ENCODE peak calls at places on chromosomes 4 and X, in seven cellular contexts. I is heart left ventricle; C is GM23248; G is spleen; Z is naive thymus-derived CD4-positive, alpha-beta T cell; J is A673; P is CD4-positive, alpha-beta memory T cell. A is an unnamed sample. For H3K4me1 and H3K27me3, the result is how much of the 10 kb centered on the place peaks cover.

GRCh38 chr4:25563071-25563564 is 92.5 kb upstream of the SLC34A2 start:
- DNase-seq in I (no peak), P (no peak), Z (no peak), C (no peak), G (no peak), J (no peak), A (no peak)

GRCh38 chr4:21013501-21013900 is 313.2 kb downstream of the PACRGL start:
- DNase-seq in I (no peak), J (no peak), C (no peak), Z (no peak), P (no peak), G (no peak), A (no peak)

GRCh38 chrX:68717196-68717595 is 69.7 kb downstream of the STARD8 start:
- DNase-seq in C (no peak), G (peak), Z (no peak), P (no peak), I (no peak), J (no peak), A (no peak)

GRCh38 chr4:99459546-99460042 is 24.5 kb upstream of the ADH7 start:
- DNase-seq in I (no peak), P (no peak), Z (no peak), J (no peak), G (no peak), C (no peak), A (no peak)

GRCh38 chr4:8585721-8586161 is 5.5 kb downstream of the GPR78 start:
- DNase-seq in Z (no peak), I (peak), J (no peak), G (peak), C (no peak), P (no peak), A (no peak)

GRCh38 chrX:43573441-43574015 is 82.6 kb upstream of the MAOA start:
- DNase-seq in I (no peak), P (no peak), C (no peak), G (no peak), J (no peak), Z (no peak), A (no peak)

GRCh38 chr4:17336524-17336941 is 175.4 kb downstream of the QDPR start:
- DNase-seq in I (no peak), J (no peak), Z (peak), P (peak), G (peak), C (no peak), A (peak)

GRCh38 chr4:173152104-173152503 is 16.5 kb upstream of the GALNT7 start:
- DNase-seq in G (no peak), J (no peak), C (no peak), P (no peak), I (no peak), Z (no peak), A (no peak)

GRCh38 chrX:107565916-107566602 is 62.3 kb upstream of the PRPS1 start:
- DNase-seq in G (no peak), I (no peak), Z (no peak), P (no peak), J (peak), C (peak), A (no peak)

GRCh38 chr4:150722908-150723362 is 141.0 kb downstream of the MAB21L2 start:
- DNase-seq in J (peak), G (no peak), P (no peak), C (peak), I (peak), Z (no peak), A (no peak)

GRCh38 chrX:56564182-56564885 is 907 bp downstream of the UBQLN2 start:
- DNase-seq in Z (peak), G (peak), C (peak), I (peak), J (peak), P (peak), A (no peak)

GRCh38 chr4:40572692-40573287 is 56.9 kb downstream of the RBM47 start:
- DNase-seq in J (no peak), I (no peak), C (no peak), G (no peak), P (no peak), Z (no peak), A (no peak)

GRCh38 chr4:1410491-1411325 is 4.5 kb upstream of the NKX1-1 start:
- DNase-seq in C (peak), P (no peak), G (no peak), Z (peak), I (peak), J (peak), A (no peak)

GRCh38 chr4:106371166-106371565 is 2.6 kb upstream of the GIMD1 start:
- DNase-seq in J (no peak), Z (no peak), G (no peak), P (no peak), I (no peak), C (no peak), A (no peak)

GRCh38 chr4:157572951-157573350 is 352.4 kb downstream of the GRIA2 start:
- DNase-seq in G (no peak), J (no peak), C (no peak), I (no peak), P (no peak), Z (no peak), A (no peak)

GRCh38 chrX:120446503-120446902 is 22.6 kb downstream of the LAMP2 start:
- DNase-seq in G (no peak), J (peak), P (no peak), Z (no peak), C (peak), I (no peak), A (no peak)

GRCh38 chrX:153974726-153975286 is 2.3 kb downstream of the TMEM187 start:
- DNase-seq in I (no peak), J (no peak), G (peak), C (no peak), Z (no peak), P (no peak), A (no peak)

GRCh38 chrX:87392369-87392768 is 125.2 kb upstream of the KLHL4 start:
- DNase-seq in I (no peak), P (no peak), Z (no peak), J (no peak), G (no peak), C (no peak), A (no peak)

GRCh38 chrX:88655460-88655859 is 91.6 kb upstream of the CPXCR1 start:
- DNase-seq in C (no peak), G (no peak), I (no peak), P (no peak), J (no peak), Z (no peak), A (no peak)

GRCh38 chr4:124737619-124738018 is 25.1 kb upstream of the ANKRD50 start:
- DNase-seq in C (peak), P (no peak), J (no peak), I (no peak), Z (no peak), G (no peak), A (no peak)

GRCh38 chrX:32525234-32525633 is 686.1 kb downstream of the DMD start:
- DNase-seq in I (no peak), Z (no peak), G (no peak), P (no peak), J (no peak), C (no peak), A (no peak)

GRCh38 chr4:173537628-173538147 is 7.7 kb upstream of the HAND2 start:
- DNase-seq in Z (no peak), I (peak), P (no peak), J (no peak), G (no peak), C (peak), A (no peak)

GRCh38 chr4:116092961-116093360 is 979.5 kb upstream of the NDST4 start:
- DNase-seq in P (no peak), G (no peak), C (no peak), I (no peak), Z (no peak), J (no peak), A (no peak)

GRCh38 chr4:140947507-140947906 is 185.8 kb downstream of the RNF150 start:
- DNase-seq in Z (no peak), G (no peak), I (peak), C (no peak), P (no peak), J (no peak), A (no peak)

GRCh38 chr4:114257516-114257915 is 278.1 kb upstream of the ARSJ start:
- DNase-seq in Z (no peak), I (no peak), J (no peak), C (peak), P (no peak), G (no peak), A (no peak)

GRCh38 chr4:76197971-76198410 is 15.6 kb downstream of the SCARB2 start:
- DNase-seq in P (no peak), G (peak), Z (no peak), I (peak), J (no peak), C (peak), A (no peak)
- H3K4me1 ChIP-seq in P (under half), G (half or more), Z (under half), I (under half), J (under half), C (half or more), A (under half)

GRCh38 chr4:147814334-147814733 is 82.4 kb downstream of the ARHGAP10 start:
- DNase-seq in Z (no peak), J (no peak), C (no peak), G (no peak), P (no peak), I (no peak), A (no peak)

GRCh38 chr4:147813107-147813773 is 81.4 kb downstream of the ARHGAP10 start:
- DNase-seq in J (no peak), C (peak), G (no peak), Z (no peak), I (no peak), P (no peak), A (no peak)

GRCh38 chr4:147809171-147809570 is 77.3 kb downstream of the ARHGAP10 start:
- DNase-seq in I (no peak), G (no peak), Z (no peak), C (no peak), P (no peak), J (no peak), A (no peak)

GRCh38 chr4:147808447-147808846 is 76.6 kb downstream of the ARHGAP10 start:
- DNase-seq in P (no peak), J (no peak), G (no peak), Z (no peak), C (peak), I (no peak), A (no peak)

DNA sequence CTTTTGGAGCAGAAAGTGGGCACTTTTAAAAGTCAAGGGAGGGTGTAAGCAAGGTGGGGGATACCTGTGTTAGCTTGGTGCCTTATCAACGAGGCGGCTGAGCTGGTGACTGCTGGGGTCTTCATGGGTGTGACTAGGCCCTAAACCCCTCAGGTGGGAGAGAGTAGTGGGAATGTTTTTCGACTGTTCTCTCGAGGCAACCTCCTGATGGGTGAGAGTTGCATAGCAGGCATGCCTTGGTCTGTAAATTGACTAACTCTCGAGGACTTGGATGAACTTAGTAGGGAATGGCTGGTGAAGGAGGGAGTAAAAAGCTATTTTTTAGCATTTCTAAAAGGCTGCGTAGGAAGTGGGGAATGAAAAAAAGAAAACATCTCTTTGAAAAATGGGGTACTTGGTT is 80.0 kb downstream of the ARHGAP10 start:
- DNase-seq in J (no peak), P (no peak), G (no peak), I (no peak), C (no peak), Z (no peak), A (no peak)
- H3K27me3 ChIP-seq in J (under half), P (under half), G (under half), I (under half), C (under half), Z (under half), A (under half)

GRCh38 chr4:158777423-158777822 is 8.6 kb downstream of the FNIP2 start:
- DNase-seq in J (no peak), I (no peak), P (no peak), C (no peak), Z (no peak), G (no peak), A (no peak)

GRCh38 chr4:158776106-158776505 is 7.3 kb downstream of the FNIP2 start:
- DNase-seq in I (no peak), C (no peak), P (no peak), J (no peak), Z (no peak), G (no peak), A (no peak)

GRCh38 chr4:158775091-158775651 is 6.3 kb downstream of the FNIP2 start:
- DNase-seq in P (no peak), I (no peak), G (no peak), J (no peak), C (peak), Z (no peak), A (no peak)

GRCh38 chr4:158778712-158779111 is 9.9 kb downstream of the FNIP2 start:
- DNase-seq in Z (no peak), C (no peak), J (no peak), G (no peak), I (no peak), P (no peak), A (no peak)

GRCh38 chr4:158778065-158778711 is 9.4 kb downstream of the FNIP2 start:
- DNase-seq in C (no peak), G (no peak), Z (no peak), I (no peak), P (no peak), J (no peak), A (no peak)
- H3K4me1 ChIP-seq in C (under half), G (under half), Z (under half), I (under half), P (under half), J (under half), A (under half)

GRCh38 chr4:142719854-142720541 is 126.1 kb downstream of the INPP4B start:
- DNase-seq in C (peak), P (no peak), G (no peak), J (peak), Z (no peak), I (no peak), A (no peak)

GRCh38 chr4:142713282-142714030 is 132.6 kb downstream of the INPP4B start:
- DNase-seq in J (no peak), P (no peak), G (no peak), Z (no peak), I (no peak), C (no peak), A (no peak)

GRCh38 chr4:142721187-142721586 is 124.9 kb downstream of the INPP4B start:
- DNase-seq in J (no peak), G (no peak), I (no peak), C (peak), P (no peak), Z (no peak), A (no peak)

GRCh38 chr4:142718981-142719380 is 127.1 kb downstream of the INPP4B start:
- DNase-seq in G (no peak), I (no peak), J (no peak), P (no peak), Z (no peak), C (no peak), A (no peak)

DNA sequence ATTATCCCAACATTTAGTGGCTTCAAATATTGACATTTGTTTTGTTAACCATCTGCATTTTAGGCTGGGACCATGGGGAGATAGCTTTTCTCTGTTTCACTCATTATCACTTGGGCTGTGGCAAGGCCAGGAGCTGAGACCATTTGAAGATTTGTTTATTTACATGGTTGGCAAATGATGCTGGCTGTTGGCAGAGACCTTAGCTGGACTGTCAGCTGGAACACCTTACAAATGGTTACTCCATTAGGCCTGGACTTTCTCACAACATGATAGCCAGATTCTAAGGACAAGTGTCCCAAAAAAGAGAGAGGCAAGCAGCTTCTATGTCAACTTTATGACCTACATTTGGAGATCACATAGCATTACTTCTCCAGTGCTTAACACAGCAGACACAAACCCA is 130.4 kb downstream of the INPP4B start:
- DNase-seq in C (no peak), P (no peak), G (no peak), J (no peak), I (no peak), Z (no peak), A (no peak)
- H3K27me3 ChIP-seq in C (under half), P (under half), G (under half), J (under half), I (under half), Z (under half), A (under half)

GRCh38 chrX:45846328-45846727 is 645.7 kb upstream of the DIPK2B start:
- DNase-seq in Z (no peak), P (no peak), G (no peak), C (no peak), I (no peak), J (no peak), A (no peak)
- H3K4me1 ChIP-seq in Z (under half), P (under half), G (under half), C (under half), I (under half), J (under half), A (under half)

DNA sequence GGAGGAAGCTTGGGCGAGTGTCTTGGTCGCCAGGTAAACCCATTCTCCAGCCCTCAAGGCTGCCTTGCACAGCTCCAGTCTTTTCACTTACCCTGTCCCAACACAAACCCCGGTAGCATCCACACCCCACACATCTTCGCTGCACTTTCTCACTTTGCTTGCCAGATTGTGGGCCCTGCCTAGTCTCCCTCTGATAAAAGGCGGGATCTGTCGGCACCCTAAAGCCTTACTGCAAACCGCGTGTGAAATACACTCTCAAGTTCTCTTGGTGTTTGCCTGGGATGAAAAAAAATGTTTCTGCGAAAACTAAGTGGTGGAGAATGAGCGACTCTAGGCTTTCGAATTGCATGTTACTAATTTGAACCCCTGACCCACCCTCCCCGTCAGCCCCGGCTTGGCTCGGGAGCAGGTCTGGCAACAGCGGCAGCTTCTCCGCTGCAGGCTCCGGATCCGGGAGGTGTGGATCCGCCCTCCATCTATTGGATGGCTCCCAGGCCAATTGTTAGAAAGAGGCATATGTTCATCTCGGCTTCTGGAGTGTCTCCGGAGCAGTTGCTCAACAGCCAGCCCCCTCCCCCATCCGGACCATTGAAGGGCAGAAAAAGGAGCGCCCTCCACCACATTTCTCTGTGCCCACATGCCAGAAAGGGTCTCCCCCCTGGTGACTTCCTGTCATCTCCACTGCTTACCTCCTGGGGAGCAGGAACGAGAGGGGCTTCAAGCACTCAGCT is 3.0 kb upstream of the CITED1 start:
- DNase-seq in Z (peak), C (peak), J (peak), P (no peak), I (peak), G (peak), A (peak)
- H3K27me3 ChIP-seq in Z (under half), C (under half), J (half or more), P (under half), I (under half), G (half or more), A (half or more)

GRCh38 chr4:3183008-3183407 is 66.0 kb upstream of the MSANTD1 start:
- DNase-seq in I (no peak), Z (no peak), J (no peak), P (no peak), G (no peak), C (no peak), A (no peak)
- H3K4me1 ChIP-seq in I (under half), Z (under half), J (under half), P (under half), G (under half), C (under half), A (under half)

DNA sequence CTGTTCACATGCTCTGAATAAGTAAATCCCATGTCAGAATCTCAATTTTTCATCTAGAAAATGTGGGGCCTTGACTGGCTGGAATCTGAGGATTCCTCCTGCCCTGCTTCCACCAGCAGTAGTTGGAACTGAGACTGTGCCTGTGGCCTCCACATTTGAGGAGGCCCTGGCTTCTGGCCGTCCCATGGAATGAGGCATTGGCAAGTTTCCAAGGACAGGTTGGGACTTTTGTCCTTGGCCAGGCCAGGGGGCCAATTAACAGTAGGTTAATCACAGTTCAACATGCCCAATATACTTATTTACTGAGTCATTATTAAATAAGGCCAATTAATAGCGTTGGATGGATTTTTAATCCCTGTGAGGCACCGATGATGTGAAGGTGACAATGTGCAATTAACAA is 50.2 kb upstream of the GABRE start:
- DNase-seq in P (no peak), C (no peak), I (no peak), G (no peak), J (no peak), Z (no peak), A (no peak)
- H3K27me3 ChIP-seq in P (under half), C (under half), I (under half), G (under half), J (under half), Z (under half), A (under half)

GRCh38 chr4:152805818-152806217 is 26.1 kb downstream of the ARFIP1 start:
- DNase-seq in G (no peak), Z (no peak), C (no peak), I (no peak), P (no peak), J (no peak), A (no peak)

GRCh38 chr4:152806492-152807125 is 26.9 kb downstream of the ARFIP1 start:
- DNase-seq in G (no peak), Z (no peak), I (no peak), J (no peak), P (no peak), C (no peak), A (no peak)

GRCh38 chr4:152805071-152805650 is 25.4 kb downstream of the ARFIP1 start:
- DNase-seq in P (no peak), I (no peak), J (no peak), C (no peak), G (no peak), Z (no peak), A (no peak)

GRCh38 chr4:152807294-152807829 is 27.6 kb downstream of the ARFIP1 start:
- DNase-seq in I (no peak), J (peak), P (no peak), Z (no peak), G (no peak), C (peak), A (no peak)

GRCh38 chr4:152803541-152803940 is 23.8 kb downstream of the ARFIP1 start:
- DNase-seq in G (no peak), J (no peak), P (no peak), Z (no peak), I (no peak), C (no peak), A (no peak)
- H3K4me1 ChIP-seq in G (under half), J (under half), P (under half), Z (under half), I (under half), C (under half), A (under half)

DNA sequence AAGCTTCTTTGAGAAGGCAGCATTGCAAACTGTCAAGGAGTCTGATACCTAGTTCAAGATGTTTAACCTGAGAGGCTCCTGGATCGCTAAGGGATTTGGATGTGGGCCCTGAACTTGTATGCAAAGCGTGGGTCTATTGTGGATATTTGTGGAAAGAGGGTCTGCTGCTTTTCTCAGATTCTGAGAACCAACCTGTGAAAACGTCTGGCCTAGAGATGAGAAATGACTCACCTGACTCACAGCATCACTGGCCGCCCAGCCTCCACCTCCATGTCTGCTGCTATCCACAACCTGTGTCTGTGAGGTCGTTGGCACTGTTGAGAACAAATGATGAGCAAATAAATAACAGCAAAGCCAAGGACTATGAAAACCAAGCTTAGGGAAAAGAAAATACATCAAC is 33.3 kb upstream of the PROM1 start:
- DNase-seq in P (no peak), C (no peak), I (no peak), J (no peak), G (no peak), Z (no peak), A (no peak)
- H3K27me3 ChIP-seq in P (under half), C (under half), I (under half), J (under half), G (under half), Z (under half), A (under half)

A was measured in effector memory CD4-positive, alpha-beta T cell.